ENCODE peak calls at places on chromosome 16, in eight cellular contexts. W is A549, F is aorta, Y is uterus, H is DND-41, E is HCT116, V is GM23248, X is spleen. C is an unnamed sample.

GRCh38 chr16:64131423-64131822 is 990.4 kb downstream of the CDH11 start:
- DNase-seq in W (no peak), V (no peak), H (no peak), X (no peak), E (no peak), F (no peak), Y (no peak), C (no peak)

GRCh38 chr16:11684231-11685025 is 16.2 kb downstream of the SNN start:
- DNase-seq in H (no peak), X (no peak), E (no peak), V (no peak), F (no peak), Y (peak; percentile 2), W (no peak), C (no peak)

GRCh38 chr16:78396046-78396445 is 296.6 kb downstream of the WWOX start:
- DNase-seq in H (no peak), X (no peak), V (peak; percentile 1), E (peak; percentile 3), Y (no peak), F (no peak), W (peak; percentile 5), C (no peak)

GRCh38 chr16:57331355-57331754 is 27.2 kb upstream of the CCL22 start:
- DNase-seq in Y (no peak), X (no peak), V (no peak), E (no peak), H (no peak), W (no peak), F (no peak), C (no peak)

GRCh38 chr16:30977502-30977901 is 7.5 kb upstream of the HSD3B7 start:
- DNase-seq in Y (no peak), H (peak; percentile 33), V (peak; percentile 37), X (no peak), E (no peak), F (peak; percentile 74), W (no peak), C (no peak)

GRCh38 chr16:31087971-31088370 is 772 bp downstream of the PRSS53 start:
- DNase-seq in V (no peak), F (no peak), W (no peak), Y (no peak), E (no peak), H (no peak), X (peak; percentile 34), C (no peak)

GRCh38 chr16:87166934-87167333 is 150.3 kb downstream of the C16orf95 start:
- DNase-seq in X (peak; percentile 10), Y (no peak), W (no peak), H (no peak), E (no peak), F (no peak), V (no peak), C (no peak)

GRCh38 chr16:57574646-57575467 is 32.4 kb downstream of the ADGRG5 start:
- DNase-seq in H (no peak), E (no peak), V (no peak), F (peak; percentile 63), Y (no peak), X (no peak), W (no peak), C (no peak)

GRCh38 chr16:10939649-10940206 is 2.5 kb downstream of the DEXI start:
- DNase-seq in E (no peak), H (no peak), Y (no peak), V (no peak), W (no peak), X (peak; percentile 54), F (no peak), C (no peak)

GRCh38 chr16:71406724-71407123 is 35.1 kb downstream of the TLE7 start:
- DNase-seq in E (no peak), H (no peak), Y (no peak), V (no peak), F (no peak), X (no peak), W (no peak), C (no peak)

GRCh38 chr16:1078579-1079021 is 6.1 kb downstream of the SSTR5 start:
- DNase-seq in X (no peak), Y (no peak), W (peak; percentile 93), F (peak; percentile 90), H (no peak), V (peak; percentile 45), E (no peak), C (peak; percentile 54)

GRCh38 chr16:27217256-27217655 is 13.9 kb downstream of the KDM8 start:
- DNase-seq in W (peak; percentile 29), H (no peak), X (no peak), F (peak; percentile 68), V (peak; percentile 33), Y (no peak), E (no peak), C (no peak)

GRCh38 chr16:29182501-29182900 is 197.6 kb downstream of the LAT start:
- DNase-seq in F (peak; percentile 67), V (no peak), E (no peak), H (no peak), X (peak; percentile 72), W (no peak), Y (no peak), C (no peak)

GRCh38 chr16:75909746-75910145 is 183.5 kb upstream of the CPHXL start:
- DNase-seq in F (no peak), X (no peak), H (no peak), Y (no peak), W (no peak), E (no peak), V (no peak), C (peak; percentile 34)

GRCh38 chr16:60137891-60138290 is 1403.8 kb upstream of the GOT2 start:
- DNase-seq in F (no peak), Y (no peak), H (no peak), X (no peak), E (no peak), W (no peak), V (no peak), C (no peak)

GRCh38 chr16:80107900-80108299 is 432.9 kb upstream of the DYNLRB2 start:
- DNase-seq in V (peak; percentile 37), E (no peak), H (no peak), X (no peak), W (no peak), Y (no peak), F (no peak), C (peak; percentile 53)

GRCh38 chr16:67563708-67564468 is 1.6 kb downstream of the CTCF start:
- DNase-seq in F (no peak), H (peak; percentile 36), E (no peak), Y (peak; percentile 71), W (no peak), X (no peak), V (peak; percentile 86), C (no peak)

GRCh38 chr16:1817276-1817589 is 9.4 kb downstream of the HAGH start:
- DNase-seq in Y (no peak), X (peak; percentile 64), V (no peak), W (no peak), E (no peak), F (peak; percentile 47), H (no peak), C (no peak)

GRCh38 chr16:3215601-3216262 is 19.2 kb downstream of the ZNF200 start:
- DNase-seq in F (no peak), X (no peak), W (no peak), H (no peak), E (no peak), V (no peak), Y (no peak), C (no peak)

GRCh38 chr16:2468142-2468724 is 2.9 kb upstream of the NTN3 start:
- DNase-seq in W (peak; percentile 23), F (no peak), E (no peak), H (no peak), X (no peak), V (peak; percentile 59), Y (no peak), C (no peak)

GRCh38 chr16:82062645-82063058 is 27.6 kb downstream of the HSD17B2 start:
- DNase-seq in W (no peak), E (no peak), V (peak; percentile 80), Y (peak; percentile 29), H (no peak), X (no peak), F (no peak), C (no peak)

GRCh38 chr16:78996806-78997205 is 603.7 kb downstream of the MAF start:
- DNase-seq in E (no peak), Y (no peak), W (no peak), V (no peak), H (no peak), F (no peak), X (no peak), C (no peak)

GRCh38 chr16:58027341-58028167 is 2.0 kb downstream of the MMP15 start:
- DNase-seq in W (peak; percentile 74), H (no peak), F (peak; percentile 55), Y (no peak), V (peak; percentile 43), X (peak; percentile 73), E (peak; percentile 36), C (no peak)

GRCh38 chr16:51630051-51630450 is 479.0 kb upstream of the SALL1 start:
- DNase-seq in X (no peak), W (no peak), F (no peak), E (no peak), Y (no peak), V (no peak), H (no peak), C (no peak)
- H3K27ac ChIP-seq in X (no peak overlapping the region), W (no peak overlapping the region), F (no peak overlapping the region), E (no peak overlapping the region), Y (no peak overlapping the region), V (no peak overlapping the region), H (no peak overlapping the region), C (no peak overlapping the region)

GRCh38 chr16:4416200-4417032 is at the start of gene CORO7:
- DNase-seq in X (peak; percentile 99), H (peak; percentile 98), W (peak; percentile 93), Y (peak; percentile 95), F (peak; percentile 99), V (peak; percentile 93), E (peak; percentile 69), C (no peak)
- H3K27ac ChIP-seq in X (peak within 1 kb of the TSS; percentile 99), H (peak within 1 kb of the TSS; percentile 74), W (peak within 1 kb of the TSS; percentile 73), Y (peak within 1 kb of the TSS; percentile 16), F (no peak within 1 kb of the TSS), V (peak within 1 kb of the TSS; percentile 36), E (peak within 1 kb of the TSS; percentile 74), C (peak within 1 kb of the TSS; percentile 69)

DNA sequence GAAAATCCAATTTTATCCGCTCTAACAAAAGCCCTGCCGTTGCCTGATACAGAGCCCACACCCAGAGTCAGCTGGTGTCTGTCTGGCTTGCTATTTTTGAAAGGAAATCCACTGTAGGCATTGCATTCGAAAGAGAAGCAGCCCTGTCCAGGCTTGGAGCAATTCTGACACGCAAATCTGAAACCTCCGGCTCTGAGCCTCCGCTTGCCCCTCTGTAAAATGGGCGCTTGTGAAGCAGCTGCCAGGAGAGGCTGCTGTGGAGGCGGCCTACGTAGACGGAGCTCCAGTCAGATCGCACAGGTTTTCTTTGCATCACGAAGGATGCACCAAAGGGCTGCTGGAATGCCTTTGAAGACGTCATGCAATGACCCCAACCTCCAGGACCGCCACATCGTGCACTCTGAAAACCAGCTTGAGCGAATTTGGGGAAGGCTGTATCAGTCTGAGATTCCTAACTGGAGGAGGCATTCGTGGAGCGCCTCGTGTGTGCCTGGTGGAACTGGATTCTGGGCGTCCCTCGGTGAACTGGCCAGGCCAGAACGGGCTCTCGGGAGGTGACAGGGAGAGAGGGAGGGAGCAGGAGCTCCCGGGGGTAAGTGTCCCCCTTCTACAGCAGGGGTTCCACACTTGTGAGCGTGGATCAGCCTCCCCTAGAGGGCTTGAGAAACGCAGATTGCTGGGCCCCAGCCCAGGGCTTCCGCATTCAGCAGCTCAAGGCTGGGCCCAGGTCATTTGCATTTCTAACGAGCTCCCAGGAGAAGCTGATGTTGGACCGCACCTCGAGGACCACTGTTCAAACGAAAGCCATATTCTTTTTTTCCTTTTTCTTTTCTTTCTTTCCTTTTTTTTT is 215.5 kb downstream of the MRTFB start:
- DNase-seq in H (no peak), Y (no peak), F (peak; percentile 69), E (no peak), W (no peak), V (peak; percentile 76), X (no peak), C (no peak)
- H3K27ac ChIP-seq in H (no peak overlapping the region), Y (peak overlapping the region; percentile 93), F (peak overlapping the region; percentile 47), E (no peak overlapping the region), W (peak overlapping the region; percentile 46), V (peak overlapping the region; percentile 26), X (peak overlapping the region; percentile 88), C (no peak overlapping the region)

GRCh38 chr16:4892356-4893102 is 44.4 kb downstream of the PPL start:
- DNase-seq in E (no peak), W (no peak), H (no peak), V (no peak), F (no peak), Y (no peak), X (no peak), C (no peak)
- H3K27ac ChIP-seq in E (no peak overlapping the region), W (no peak overlapping the region), H (no peak overlapping the region), V (no peak overlapping the region), F (no peak overlapping the region), Y (no peak overlapping the region), X (no peak overlapping the region), C (no peak overlapping the region)

C was measured in epithelial cell of prostate.